ENCODE peak calls at places on chromosomes 3 and 15, in four cellular contexts. U, R, A and Q are unnamed samples.

GRCh38 chr3:68893600-68894239 is 38.6 kb downstream of the TAFA4 start:
- DNase-seq in R (peak; percentile 10), U (no peak), A (peak; percentile 40), Q (no peak)

GRCh38 chr15:40815042-40815678 is 7.9 kb upstream of the DNAJC17 start:
- DNase-seq in R (no peak), A (peak; percentile 17), U (no peak), Q (no peak)

GRCh38 chr3:108391917-108392585 is 95.7 kb downstream of the HHLA2 start:
- DNase-seq in U (no peak), A (peak; percentile 28), R (no peak), Q (no peak)

GRCh38 chr3:135539854-135540253 is 425.7 kb upstream of the PPP2R3A start:
- DNase-seq in R (no peak), U (no peak), A (no peak), Q (no peak)

GRCh38 chr3:168442502-168442901 is 346.8 kb upstream of the GOLIM4 start:
- DNase-seq in R (no peak), A (no peak), U (no peak), Q (no peak)

GRCh38 chr15:101064795-101065569 is 145.8 kb downstream of the LRRK1 start:
- DNase-seq in R (no peak), A (no peak), U (no peak), Q (no peak)

GRCh38 chr15:27408428-27408827 is 437.4 kb downstream of the GABRG3 start:
- DNase-seq in A (no peak), R (no peak), U (no peak), Q (no peak)

GRCh38 chr3:125151437-125151806 is 61.1 kb downstream of the SLC12A8 start:
- DNase-seq in U (no peak), R (no peak), A (no peak), Q (no peak)

GRCh38 chr15:35362195-35362829 is 183.7 kb downstream of the DPH6 start:
- DNase-seq in U (no peak), R (no peak), A (peak; percentile 84), Q (no peak)

GRCh38 chr3:149566296-149566945 is 91.4 kb downstream of the WWTR1 start:
- DNase-seq in R (no peak), A (peak; percentile 47), U (no peak), Q (no peak)

GRCh38 chr15:41022487-41023090 is 69.3 kb downstream of the CHAC1 start:
- DNase-seq in U (peak; percentile 10), A (peak; percentile 68), R (peak; percentile 62), Q (peak; percentile 68)

GRCh38 chr3:194996746-194997145 is 274.2 kb downstream of the XXYLT1 start:
- DNase-seq in U (no peak), A (no peak), R (no peak), Q (no peak)

GRCh38 chr3:196177567-196177966 is 33.6 kb downstream of the ZDHHC19 start:
- DNase-seq in R (no peak), U (no peak), A (no peak), Q (no peak)

GRCh38 chr3:56682458-56683121 is 475 bp downstream of the TASOR start:
- DNase-seq in U (peak; percentile 82), A (peak; percentile 82), R (peak; percentile 51), Q (peak; percentile 87)

GRCh38 chr3:13135251-13135810 is 62.1 kb upstream of the IQSEC1 start:
- DNase-seq in U (no peak), A (no peak), R (no peak), Q (no peak)

GRCh38 chr3:186466391-186466974 is 77.7 kb downstream of the CRYGS start:
- DNase-seq in R (no peak), U (no peak), A (no peak), Q (no peak)

GRCh38 chr15:66472176-66472999 is 25.2 kb downstream of the SNAPC5 start:
- DNase-seq in A (peak; percentile 36), U (peak; percentile 53), R (no peak), Q (peak; percentile 74)

GRCh38 chr3:180466401-180467005 is 135.5 kb upstream of the TTC14 start:
- DNase-seq in R (no peak), A (no peak), U (no peak), Q (no peak)

GRCh38 chr15:93152264-93152884 is 63.4 kb upstream of the RGMA start:
- DNase-seq in U (peak; percentile 7), R (no peak), A (no peak), Q (peak; percentile 44)

GRCh38 chr15:58291848-58292247 is 139.9 kb upstream of the LIPC start:
- DNase-seq in A (no peak), R (no peak), U (no peak), Q (no peak)

GRCh38 chr3:126083511-126083912 is 412 bp downstream of the SLC41A3 start:
- DNase-seq in A (peak; percentile 31), U (peak; percentile 61), R (peak; percentile 53), Q (peak; percentile 63)

GRCh38 chr3:24401090-24401810 is 93.4 kb downstream of the THRB start:
- DNase-seq in A (peak; percentile 37), U (no peak), R (no peak), Q (no peak)

GRCh38 chr3:49568965-49569364 is 14.7 kb downstream of the BSN start:
- DNase-seq in A (no peak), U (no peak), R (no peak), Q (no peak)

GRCh38 chr15:90097475-90097874 is 4.8 kb downstream of the IDH2 start:
- DNase-seq in R (no peak), U (peak; percentile 71), A (no peak), Q (peak; percentile 86)

GRCh38 chr3:11288786-11289637 is 16.8 kb downstream of the ATG7 start:
- DNase-seq in U (no peak), R (peak; percentile 61), A (peak; percentile 97), Q (peak; percentile 50)